ENCODE peak calls at places on chromosomes 6 and 20, in seven cellular contexts. One of them, this sample, is unnamed.

GRCh38 chr6:109561844-109562243 is 78.8 kb upstream of the ZBTB24 start:
- DNase-seq in Peyer's patch: no peak
- DNase-seq in lower leg skin: no peak
- DNase-seq in stomach: no peak
- DNase-seq in K562: no peak
- DNase-seq in gastrocnemius medialis: no peak
- DNase-seq in HepG2: no peak
- DNase-seq in this sample: no peak

GRCh38 chr20:35463455-35464300 is 8.3 kb downstream of the CEP250 start:
- DNase-seq in Peyer's patch: peak; percentile 58
- DNase-seq in lower leg skin: peak; percentile 41
- DNase-seq in stomach: peak; percentile 58
- DNase-seq in K562: peak; percentile 42
- DNase-seq in gastrocnemius medialis: peak; percentile 35
- DNase-seq in HepG2: peak; percentile 84
- DNase-seq in this sample: no peak

GRCh38 chr20:40279390-40279789 is 409.6 kb downstream of the MAFB start:
- DNase-seq in Peyer's patch: no peak
- DNase-seq in lower leg skin: peak; percentile 85
- DNase-seq in stomach: no peak
- DNase-seq in K562: no peak
- DNase-seq in gastrocnemius medialis: peak; percentile 53
- DNase-seq in HepG2: no peak
- DNase-seq in this sample: no peak

GRCh38 chr20:50848341-50848808 is 53.5 kb downstream of the BCAS4 start:
- DNase-seq in Peyer's patch: peak; percentile 27
- DNase-seq in lower leg skin: peak; percentile 42
- DNase-seq in stomach: peak; percentile 52
- DNase-seq in K562: no peak
- DNase-seq in gastrocnemius medialis: no peak
- DNase-seq in HepG2: no peak
- DNase-seq in this sample: no peak

GRCh38 chr20:2747676-2748235 is 52.7 kb downstream of the CPXM1 start:
- DNase-seq in Peyer's patch: no peak
- DNase-seq in lower leg skin: no peak
- DNase-seq in stomach: no peak
- DNase-seq in K562: no peak
- DNase-seq in gastrocnemius medialis: no peak
- DNase-seq in HepG2: no peak
- DNase-seq in this sample: no peak

GRCh38 chr20:50578778-50579165 is 68.6 kb downstream of the PTPN1 start:
- DNase-seq in Peyer's patch: no peak
- DNase-seq in lower leg skin: no peak
- DNase-seq in stomach: no peak
- DNase-seq in K562: no peak
- DNase-seq in gastrocnemius medialis: no peak
- DNase-seq in HepG2: no peak
- DNase-seq in this sample: no peak

GRCh38 chr20:14434379-14435136 is 97.1 kb upstream of the FLRT3 start:
- DNase-seq in Peyer's patch: no peak
- DNase-seq in lower leg skin: no peak
- DNase-seq in stomach: no peak
- DNase-seq in K562: no peak
- DNase-seq in gastrocnemius medialis: no peak
- DNase-seq in HepG2: no peak
- DNase-seq in this sample: no peak

GRCh38 chr20:6708010-6708409 is 59.5 kb upstream of the BMP2 start:
- DNase-seq in Peyer's patch: no peak
- DNase-seq in lower leg skin: no peak
- DNase-seq in stomach: peak; percentile 85
- DNase-seq in K562: no peak
- DNase-seq in gastrocnemius medialis: peak; percentile 22
- DNase-seq in HepG2: no peak
- DNase-seq in this sample: no peak

GRCh38 chr6:2047855-2048254 is 197.6 kb downstream of the GMDS start:
- DNase-seq in Peyer's patch: no peak
- DNase-seq in lower leg skin: no peak
- DNase-seq in stomach: no peak
- DNase-seq in K562: no peak
- DNase-seq in gastrocnemius medialis: no peak
- DNase-seq in HepG2: no peak
- DNase-seq in this sample: no peak

GRCh38 chr6:7975764-7976146 is 65.2 kb upstream of the TXNDC5 start:
- DNase-seq in Peyer's patch: no peak
- DNase-seq in lower leg skin: no peak
- DNase-seq in stomach: peak; percentile 29
- DNase-seq in K562: no peak
- DNase-seq in gastrocnemius medialis: no peak
- DNase-seq in HepG2: peak; percentile 27
- DNase-seq in this sample: no peak

GRCh38 chr20:46609043-46609442 is 42.2 kb downstream of the SLC13A3 start:
- DNase-seq in Peyer's patch: no peak
- DNase-seq in lower leg skin: no peak
- DNase-seq in stomach: no peak
- DNase-seq in K562: no peak
- DNase-seq in gastrocnemius medialis: no peak
- DNase-seq in HepG2: no peak
- DNase-seq in this sample: no peak

GRCh38 chr20:63104312-63105181 is 97.8 kb upstream of the BHLHE23 start:
- DNase-seq in Peyer's patch: no peak
- DNase-seq in lower leg skin: no peak
- DNase-seq in stomach: no peak
- DNase-seq in K562: no peak
- DNase-seq in gastrocnemius medialis: no peak
- DNase-seq in HepG2: no peak
- DNase-seq in this sample: no peak

GRCh38 chr6:11397622-11398450 is 139.7 kb upstream of the TMEM170B start:
- DNase-seq in Peyer's patch: no peak
- DNase-seq in lower leg skin: no peak
- DNase-seq in stomach: no peak
- DNase-seq in K562: no peak
- DNase-seq in gastrocnemius medialis: no peak
- DNase-seq in HepG2: no peak
- DNase-seq in this sample: no peak

GRCh38 chr6:39931607-39932006 is 2.7 kb downstream of the MOCS1 start:
- DNase-seq in Peyer's patch: no peak
- DNase-seq in lower leg skin: no peak
- DNase-seq in stomach: no peak
- DNase-seq in K562: no peak
- DNase-seq in gastrocnemius medialis: no peak
- DNase-seq in HepG2: no peak
- DNase-seq in this sample: no peak

GRCh38 chr6:43491750-43492661 is 14.6 kb downstream of the TJAP1 start:
- DNase-seq in Peyer's patch: peak; percentile 28
- DNase-seq in lower leg skin: peak; percentile 79
- DNase-seq in stomach: peak; percentile 76
- DNase-seq in K562: no peak
- DNase-seq in gastrocnemius medialis: peak; percentile 95
- DNase-seq in HepG2: no peak
- DNase-seq in this sample: no peak

GRCh38 chr6:100202417-100203194 is 208.6 kb upstream of the MCHR2 start:
- DNase-seq in Peyer's patch: no peak
- DNase-seq in lower leg skin: peak; percentile 36
- DNase-seq in stomach: no peak
- DNase-seq in K562: no peak
- DNase-seq in gastrocnemius medialis: no peak
- DNase-seq in HepG2: no peak
- DNase-seq in this sample: no peak

GRCh38 chr6:5731435-5731834 is 275.3 kb downstream of the NRN1 start:
- DNase-seq in Peyer's patch: no peak
- DNase-seq in lower leg skin: no peak
- DNase-seq in stomach: no peak
- DNase-seq in K562: no peak
- DNase-seq in gastrocnemius medialis: no peak
- DNase-seq in HepG2: peak; percentile 54
- DNase-seq in this sample: no peak

GRCh38 chr20:33653218-33653899 is 8.8 kb upstream of the C20orf144 start:
- DNase-seq in Peyer's patch: peak; percentile 55
- DNase-seq in lower leg skin: no peak
- DNase-seq in stomach: peak; percentile 71
- DNase-seq in K562: peak; percentile 72
- DNase-seq in gastrocnemius medialis: no peak
- DNase-seq in HepG2: peak; percentile 75
- DNase-seq in this sample: peak; percentile 73

GRCh38 chr20:22807646-22808045 is 223.3 kb upstream of the FOXA2 start:
- DNase-seq in Peyer's patch: no peak
- DNase-seq in lower leg skin: no peak
- DNase-seq in stomach: peak; percentile 84
- DNase-seq in K562: no peak
- DNase-seq in gastrocnemius medialis: no peak
- DNase-seq in HepG2: no peak
- DNase-seq in this sample: no peak

GRCh38 chr6:137832110-137832509 is 34.9 kb upstream of the TNFAIP3 start:
- DNase-seq in Peyer's patch: no peak
- DNase-seq in lower leg skin: no peak
- DNase-seq in stomach: no peak
- DNase-seq in K562: peak; percentile 45
- DNase-seq in gastrocnemius medialis: no peak
- DNase-seq in HepG2: no peak
- DNase-seq in this sample: no peak

GRCh38 chr6:42420741-42421140 is 31.0 kb downstream of the TRERF1 start:
- DNase-seq in Peyer's patch: no peak
- DNase-seq in lower leg skin: no peak
- DNase-seq in stomach: no peak
- DNase-seq in K562: no peak
- DNase-seq in gastrocnemius medialis: no peak
- DNase-seq in HepG2: no peak
- DNase-seq in this sample: no peak

GRCh38 chr6:46329568-46329967 is 158.8 kb upstream of the ENPP5 start:
- DNase-seq in Peyer's patch: no peak
- DNase-seq in lower leg skin: no peak
- DNase-seq in stomach: no peak
- DNase-seq in K562: no peak
- DNase-seq in gastrocnemius medialis: no peak
- DNase-seq in HepG2: no peak
- DNase-seq in this sample: no peak

GRCh38 chr20:44728835-44729342 is 13.7 kb downstream of the CCN5 start:
- DNase-seq in Peyer's patch: no peak
- DNase-seq in lower leg skin: no peak
- DNase-seq in stomach: peak; percentile 77
- DNase-seq in K562: no peak
- DNase-seq in gastrocnemius medialis: peak; percentile 95
- DNase-seq in HepG2: no peak
- DNase-seq in this sample: no peak
- TF ChIP-seq POLR2A in Peyer's patch: no peak
- TF ChIP-seq POLR2A in lower leg skin: no peak
- TF ChIP-seq POLR2A in stomach: no peak
- TF ChIP-seq POLR2A in K562: no peak
- TF ChIP-seq POLR2A in gastrocnemius medialis: no peak
- TF ChIP-seq POLR2A in HepG2: no peak
- TF ChIP-seq POLR2A in this sample: no peak

DNA sequence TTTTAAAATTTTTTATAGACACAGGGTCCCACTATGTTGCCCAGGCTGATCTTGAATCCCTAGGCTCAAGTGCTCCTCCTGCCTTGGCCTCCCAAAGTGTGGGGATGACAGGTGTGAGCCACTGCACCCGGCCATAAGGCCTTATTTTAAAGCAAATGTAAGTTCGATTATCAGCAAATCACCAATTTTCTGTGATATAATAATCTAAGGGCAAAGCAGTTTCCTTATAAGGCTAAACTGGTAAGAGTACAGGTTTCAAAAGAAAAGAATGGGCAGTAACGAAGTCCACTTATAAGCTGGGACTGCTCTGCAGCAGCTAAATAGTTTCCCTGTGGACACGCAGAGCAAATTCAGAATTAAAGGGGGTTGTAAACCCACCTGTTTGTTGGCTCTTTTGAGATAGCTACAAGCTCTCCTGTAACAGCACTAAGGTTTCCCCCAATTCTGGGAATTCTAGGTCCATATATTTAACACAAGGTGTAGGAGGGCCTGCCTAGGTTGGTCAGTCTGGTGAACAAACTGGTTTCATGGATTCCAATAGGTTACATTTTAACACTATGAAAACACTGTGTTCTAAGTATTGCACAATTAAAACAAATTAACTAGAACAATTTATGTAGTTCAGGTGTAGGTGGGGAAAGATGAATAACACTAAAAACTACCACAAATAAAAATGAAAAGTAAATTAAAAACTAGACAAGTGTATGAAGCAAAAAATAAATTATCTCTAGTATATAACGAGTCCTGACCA is 26.3 kb downstream of the LHFPL5 start:
- DNase-seq in Peyer's patch: no peak
- DNase-seq in lower leg skin: no peak
- DNase-seq in stomach: no peak
- DNase-seq in K562: no peak
- DNase-seq in gastrocnemius medialis: no peak
- DNase-seq in HepG2: peak; percentile 33
- DNase-seq in this sample: no peak
- TF ChIP-seq POLR2A in Peyer's patch: no peak
- TF ChIP-seq POLR2A in lower leg skin: no peak
- TF ChIP-seq POLR2A in stomach: no peak
- TF ChIP-seq POLR2A in K562: peak; percentile 25
- TF ChIP-seq POLR2A in gastrocnemius medialis: no peak
- TF ChIP-seq POLR2A in HepG2: no peak
- TF ChIP-seq POLR2A in this sample: no peak

GRCh38 chr6:25698631-25699030 is 46.6 kb downstream of the SCGN start:
- DNase-seq in Peyer's patch: no peak
- DNase-seq in lower leg skin: no peak
- DNase-seq in stomach: no peak
- DNase-seq in K562: peak; percentile 15
- DNase-seq in gastrocnemius medialis: no peak
- DNase-seq in HepG2: no peak
- DNase-seq in this sample: no peak
- TF ChIP-seq POLR2A in Peyer's patch: no peak
- TF ChIP-seq POLR2A in lower leg skin: no peak
- TF ChIP-seq POLR2A in stomach: no peak
- TF ChIP-seq POLR2A in K562: no peak
- TF ChIP-seq POLR2A in gastrocnemius medialis: no peak
- TF ChIP-seq POLR2A in HepG2: no peak
- TF ChIP-seq POLR2A in this sample: no peak

DNA sequence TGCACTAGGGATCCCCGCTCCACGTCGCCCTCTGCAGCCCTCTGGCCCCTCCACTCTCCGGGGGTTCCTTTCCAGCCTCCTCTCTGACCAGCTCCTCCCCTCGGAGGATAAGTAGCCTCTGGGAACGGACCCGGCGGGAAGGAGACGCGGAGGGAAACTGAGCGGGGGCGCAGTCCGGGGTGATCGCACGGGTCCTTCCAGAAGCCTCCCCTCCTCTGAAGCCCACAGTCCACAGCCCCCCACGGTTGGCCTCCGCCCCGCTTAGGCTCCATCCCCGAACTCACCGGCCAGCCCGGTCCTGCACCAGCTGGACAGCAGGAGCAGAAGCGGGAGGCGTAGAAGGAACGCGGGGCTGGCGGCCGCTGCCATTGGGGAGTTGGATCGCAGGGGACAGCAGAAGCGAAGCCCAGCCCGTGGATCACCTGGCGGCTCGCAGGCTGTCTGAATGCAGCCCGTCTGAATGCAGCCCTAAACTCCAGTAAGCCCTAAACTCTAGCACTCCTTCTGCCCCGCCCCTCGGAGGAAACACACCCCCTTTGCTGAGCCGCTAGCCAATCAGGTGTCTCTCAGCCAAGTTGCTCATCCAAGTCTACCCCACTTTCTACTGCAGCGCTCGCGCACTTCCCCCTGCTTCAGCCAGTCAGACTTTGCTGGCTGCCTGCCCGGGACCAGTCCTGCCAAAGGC is at the start of gene RAET1G:
- DNase-seq in Peyer's patch: peak; percentile 70
- DNase-seq in lower leg skin: peak; percentile 93
- DNase-seq in stomach: peak; percentile 88
- DNase-seq in K562: peak; percentile 90
- DNase-seq in gastrocnemius medialis: peak; percentile 71
- DNase-seq in HepG2: peak; percentile 72
- DNase-seq in this sample: peak; percentile 51
- TF ChIP-seq POLR2A in Peyer's patch: no peak
- TF ChIP-seq POLR2A in lower leg skin: no peak
- TF ChIP-seq POLR2A in stomach: no peak
- TF ChIP-seq POLR2A in K562: no peak
- TF ChIP-seq POLR2A in gastrocnemius medialis: no peak
- TF ChIP-seq POLR2A in HepG2: no peak
- TF ChIP-seq POLR2A in this sample: no peak